ENCODE peak calls at places on chromosome 14, in eight cellular contexts. I, H, Y, E, G, X, K and B are unnamed samples.

GRCh38 chr14:54487771-54488170 is 1.0 kb downstream of the GMFB start:
- DNase-seq in I (no peak), H (no peak), Y (no peak), E (no peak), G (no peak), X (no peak), K (no peak), B (no peak)

GRCh38 chr14:81400852-81401251 is 728 bp upstream of the STON2 start:
- DNase-seq in I (no peak), H (no peak), Y (peak), E (peak), G (no peak), X (no peak), K (no peak), B (no peak)

GRCh38 chr14:86321151-86321550 is 791.2 kb downstream of the FLRT2 start:
- DNase-seq in I (no peak), H (no peak), Y (no peak), E (no peak), G (no peak), X (no peak), K (peak), B (no peak)

GRCh38 chr14:89041245-89041585 is 216.8 kb downstream of the TTC8 start:
- DNase-seq in I (no peak), H (no peak), Y (peak), E (no peak), G (no peak), X (no peak), K (no peak), B (no peak)

GRCh38 chr14:36503771-36504741 is 16.0 kb downstream of the NKX2-1 start:
- DNase-seq in I (peak), H (peak), Y (no peak), E (no peak), G (no peak), X (no peak), K (no peak), B (peak)

GRCh38 chr14:99550387-99550992 is 53.5 kb downstream of the CCDC85C start:
- DNase-seq in I (no peak), H (no peak), Y (no peak), E (no peak), G (no peak), X (no peak), K (no peak), B (no peak)

GRCh38 chr14:96255501-96256366 is at the start of gene BDKRB1:
- DNase-seq in I (no peak), H (no peak), Y (no peak), E (no peak), G (no peak), X (no peak), K (no peak), B (no peak)

GRCh38 chr14:74501135-74501614 is 7.6 kb downstream of the ISCA2 start:
- DNase-seq in I (peak), H (peak), Y (peak), E (peak), G (no peak), X (peak), K (peak), B (peak)

GRCh38 chr14:98445736-98446135 is 826.3 kb downstream of the BCL11B start:
- DNase-seq in I (no peak), H (no peak), Y (no peak), E (no peak), G (no peak), X (no peak), K (no peak), B (no peak)

GRCh38 chr14:98120831-98121464 is 1151.0 kb downstream of the BCL11B start:
- DNase-seq in I (no peak), H (no peak), Y (no peak), E (no peak), G (no peak), X (no peak), K (no peak), B (no peak)

GRCh38 chr14:82776958-82777357 is 1243.3 kb upstream of the SEL1L start:
- DNase-seq in I (no peak), H (no peak), Y (no peak), E (no peak), G (no peak), X (no peak), K (no peak), B (no peak)

GRCh38 chr14:67360469-67361206 is 510 bp downstream of the EIF2S1 start:
- DNase-seq in I (no peak), H (no peak), Y (no peak), E (no peak), G (no peak), X (no peak), K (no peak), B (no peak)

GRCh38 chr14:104421892-104422291 is 157.7 kb upstream of the C14orf180 start:
- DNase-seq in I (no peak), H (no peak), Y (no peak), E (peak), G (no peak), X (no peak), K (no peak), B (peak)

GRCh38 chr14:103393078-103393477 is 7.9 kb downstream of the MARK3 start:
- DNase-seq in I (no peak), H (no peak), Y (no peak), E (no peak), G (no peak), X (no peak), K (no peak), B (no peak)

GRCh38 chr14:55416866-55417265 is 5.2 kb upstream of the ATG14 start:
- DNase-seq in I (peak), H (peak), Y (peak), E (no peak), G (no peak), X (no peak), K (peak), B (no peak)

GRCh38 chr14:92135269-92135668 is 13.5 kb downstream of the CPSF2 start:
- DNase-seq in I (no peak), H (no peak), Y (no peak), E (no peak), G (no peak), X (no peak), K (peak), B (no peak)